ENCODE peak calls at places on chromosomes 3 and 15, in nine cellular contexts. One of them, this sample, is unnamed.

GRCh38 chr3:52834871-52835501 is at the start of gene MUSTN1:
- DNase-seq in adrenal gland: no peak
- DNase-seq in AG09309: no peak
- DNase-seq in AG04449: no peak
- DNase-seq in glutamatergic neuron: peak; percentile 57
- DNase-seq in cardiac fibroblast: no peak
- DNase-seq in GM13976: no peak
- DNase-seq in mesothelial cell of epicardium: no peak
- DNase-seq in CD8-positive, alpha-beta T cell: no peak
- DNase-seq in this sample: peak; percentile 33

GRCh38 chr15:78405336-78405924 is 32.6 kb upstream of the IREB2 start:
- DNase-seq in adrenal gland: no peak
- DNase-seq in AG09309: no peak
- DNase-seq in AG04449: no peak
- DNase-seq in glutamatergic neuron: peak; percentile 24
- DNase-seq in cardiac fibroblast: no peak
- DNase-seq in GM13976: no peak
- DNase-seq in mesothelial cell of epicardium: no peak
- DNase-seq in CD8-positive, alpha-beta T cell: no peak
- DNase-seq in this sample: no peak

GRCh38 chr3:133938770-133939495 is 43.3 kb upstream of the RAB6B start:
- DNase-seq in adrenal gland: no peak
- DNase-seq in AG09309: no peak
- DNase-seq in AG04449: no peak
- DNase-seq in glutamatergic neuron: no peak
- DNase-seq in cardiac fibroblast: peak; percentile 31
- DNase-seq in GM13976: no peak
- DNase-seq in mesothelial cell of epicardium: peak; percentile 35
- DNase-seq in CD8-positive, alpha-beta T cell: no peak
- DNase-seq in this sample: no peak

GRCh38 chr15:52080031-52080430 is 32.5 kb downstream of the BCL2L10 start:
- DNase-seq in adrenal gland: no peak
- DNase-seq in AG09309: no peak
- DNase-seq in AG04449: no peak
- DNase-seq in glutamatergic neuron: no peak
- DNase-seq in cardiac fibroblast: peak; percentile 43
- DNase-seq in GM13976: no peak
- DNase-seq in mesothelial cell of epicardium: no peak
- DNase-seq in CD8-positive, alpha-beta T cell: no peak
- DNase-seq in this sample: no peak

GRCh38 chr3:75078290-75078689 is 463.8 kb upstream of the CNTN3 start:
- DNase-seq in adrenal gland: no peak
- DNase-seq in AG09309: no peak
- DNase-seq in AG04449: no peak
- DNase-seq in glutamatergic neuron: no peak
- DNase-seq in cardiac fibroblast: no peak
- DNase-seq in GM13976: no peak
- DNase-seq in mesothelial cell of epicardium: no peak
- DNase-seq in CD8-positive, alpha-beta T cell: no peak
- DNase-seq in this sample: no peak

GRCh38 chr15:86139828-86140227 is 60.2 kb downstream of the AGBL1 start:
- DNase-seq in adrenal gland: no peak
- DNase-seq in AG09309: no peak
- DNase-seq in AG04449: no peak
- DNase-seq in glutamatergic neuron: peak; percentile 26
- DNase-seq in cardiac fibroblast: no peak
- DNase-seq in GM13976: peak; percentile 4
- DNase-seq in mesothelial cell of epicardium: no peak
- DNase-seq in CD8-positive, alpha-beta T cell: no peak
- DNase-seq in this sample: no peak

GRCh38 chr15:68204776-68205557 is at the start of gene CALML4:
- DNase-seq in adrenal gland: peak; percentile 73
- DNase-seq in AG09309: no peak
- DNase-seq in AG04449: no peak
- DNase-seq in glutamatergic neuron: no peak
- DNase-seq in cardiac fibroblast: no peak
- DNase-seq in GM13976: no peak
- DNase-seq in mesothelial cell of epicardium: no peak
- DNase-seq in CD8-positive, alpha-beta T cell: no peak
- DNase-seq in this sample: peak; percentile 30

GRCh38 chr3:195554458-195554857 is 11.3 kb upstream of the PPP1R2 start:
- DNase-seq in adrenal gland: no peak
- DNase-seq in AG09309: no peak
- DNase-seq in AG04449: no peak
- DNase-seq in glutamatergic neuron: no peak
- DNase-seq in cardiac fibroblast: no peak
- DNase-seq in GM13976: no peak
- DNase-seq in mesothelial cell of epicardium: no peak
- DNase-seq in CD8-positive, alpha-beta T cell: no peak
- DNase-seq in this sample: no peak

GRCh38 chr15:65603559-65603958 is 7.4 kb downstream of the INTS14 start:
- DNase-seq in adrenal gland: no peak
- DNase-seq in AG09309: no peak
- DNase-seq in AG04449: no peak
- DNase-seq in glutamatergic neuron: no peak
- DNase-seq in cardiac fibroblast: no peak
- DNase-seq in GM13976: no peak
- DNase-seq in mesothelial cell of epicardium: no peak
- DNase-seq in CD8-positive, alpha-beta T cell: no peak
- DNase-seq in this sample: no peak

GRCh38 chr3:81497565-81497964 is 263.9 kb downstream of the GBE1 start:
- DNase-seq in adrenal gland: no peak
- DNase-seq in AG09309: no peak
- DNase-seq in AG04449: no peak
- DNase-seq in glutamatergic neuron: no peak
- DNase-seq in cardiac fibroblast: no peak
- DNase-seq in GM13976: no peak
- DNase-seq in mesothelial cell of epicardium: no peak
- DNase-seq in CD8-positive, alpha-beta T cell: no peak
- DNase-seq in this sample: no peak

GRCh38 chr15:71186971-71187960 is 72.0 kb downstream of the THSD4 start:
- DNase-seq in adrenal gland: no peak
- DNase-seq in AG09309: no peak
- DNase-seq in AG04449: no peak
- DNase-seq in glutamatergic neuron: no peak
- DNase-seq in cardiac fibroblast: no peak
- DNase-seq in GM13976: no peak
- DNase-seq in mesothelial cell of epicardium: no peak
- DNase-seq in CD8-positive, alpha-beta T cell: no peak
- DNase-seq in this sample: no peak

GRCh38 chr3:70358978-70359580 is 46.6 kb upstream of the MDFIC2 start:
- DNase-seq in adrenal gland: peak; percentile 7
- DNase-seq in AG09309: peak; percentile 10
- DNase-seq in AG04449: peak; percentile 3
- DNase-seq in glutamatergic neuron: no peak
- DNase-seq in cardiac fibroblast: peak; percentile 64
- DNase-seq in GM13976: no peak
- DNase-seq in mesothelial cell of epicardium: no peak
- DNase-seq in CD8-positive, alpha-beta T cell: no peak
- DNase-seq in this sample: peak; percentile 20

GRCh38 chr3:73461582-73461981 is 163.2 kb downstream of the PDZRN3 start:
- DNase-seq in adrenal gland: peak; percentile 54
- DNase-seq in AG09309: no peak
- DNase-seq in AG04449: no peak
- DNase-seq in glutamatergic neuron: no peak
- DNase-seq in cardiac fibroblast: peak; percentile 81
- DNase-seq in GM13976: no peak
- DNase-seq in mesothelial cell of epicardium: no peak
- DNase-seq in CD8-positive, alpha-beta T cell: no peak
- DNase-seq in this sample: peak; percentile 46

GRCh38 chr15:78112551-78112950 is 18.7 kb downstream of the CIB2 start:
- DNase-seq in adrenal gland: no peak
- DNase-seq in AG09309: no peak
- DNase-seq in AG04449: no peak
- DNase-seq in glutamatergic neuron: no peak
- DNase-seq in cardiac fibroblast: no peak
- DNase-seq in GM13976: no peak
- DNase-seq in mesothelial cell of epicardium: no peak
- DNase-seq in CD8-positive, alpha-beta T cell: no peak
- DNase-seq in this sample: no peak

GRCh38 chr15:22904736-22905135 is 66.3 kb downstream of the NIPA2 start:
- DNase-seq in adrenal gland: peak; percentile 56
- DNase-seq in AG09309: no peak
- DNase-seq in AG04449: no peak
- DNase-seq in glutamatergic neuron: no peak
- DNase-seq in cardiac fibroblast: no peak
- DNase-seq in GM13976: no peak
- DNase-seq in mesothelial cell of epicardium: no peak
- DNase-seq in CD8-positive, alpha-beta T cell: no peak
- DNase-seq in this sample: no peak

GRCh38 chr3:142853270-142854163 is 35.4 kb downstream of the PCOLCE2 start:
- DNase-seq in adrenal gland: peak; percentile 22
- DNase-seq in AG09309: no peak
- DNase-seq in AG04449: no peak
- DNase-seq in glutamatergic neuron: no peak
- DNase-seq in cardiac fibroblast: peak; percentile 81
- DNase-seq in GM13976: no peak
- DNase-seq in mesothelial cell of epicardium: no peak
- DNase-seq in CD8-positive, alpha-beta T cell: no peak
- DNase-seq in this sample: no peak

GRCh38 chr3:103319912-103320311 is 885.1 kb downstream of the ZPLD1 start:
- DNase-seq in adrenal gland: no peak
- DNase-seq in AG09309: no peak
- DNase-seq in AG04449: no peak
- DNase-seq in glutamatergic neuron: no peak
- DNase-seq in cardiac fibroblast: no peak
- DNase-seq in GM13976: no peak
- DNase-seq in mesothelial cell of epicardium: no peak
- DNase-seq in CD8-positive, alpha-beta T cell: no peak
- DNase-seq in this sample: no peak

GRCh38 chr3:125960066-125960424 is 8.9 kb upstream of the ROPN1B start:
- DNase-seq in adrenal gland: no peak
- DNase-seq in AG09309: no peak
- DNase-seq in AG04449: no peak
- DNase-seq in glutamatergic neuron: no peak
- DNase-seq in cardiac fibroblast: no peak
- DNase-seq in GM13976: no peak
- DNase-seq in mesothelial cell of epicardium: no peak
- DNase-seq in CD8-positive, alpha-beta T cell: no peak
- DNase-seq in this sample: no peak

GRCh38 chr3:5210926-5211325 is 23.4 kb downstream of the EDEM1 start:
- DNase-seq in adrenal gland: no peak
- DNase-seq in AG09309: no peak
- DNase-seq in AG04449: no peak
- DNase-seq in glutamatergic neuron: no peak
- DNase-seq in cardiac fibroblast: no peak
- DNase-seq in GM13976: no peak
- DNase-seq in mesothelial cell of epicardium: no peak
- DNase-seq in CD8-positive, alpha-beta T cell: no peak
- DNase-seq in this sample: no peak

GRCh38 chr3:40584625-40585189 is 59.9 kb downstream of the ZNF621 start:
- DNase-seq in adrenal gland: peak; percentile 86
- DNase-seq in AG09309: peak; percentile 38
- DNase-seq in AG04449: peak; percentile 23
- DNase-seq in glutamatergic neuron: peak; percentile 96
- DNase-seq in cardiac fibroblast: peak; percentile 84
- DNase-seq in GM13976: peak; percentile 73
- DNase-seq in mesothelial cell of epicardium: peak; percentile 94
- DNase-seq in CD8-positive, alpha-beta T cell: peak; percentile 54
- DNase-seq in this sample: peak; percentile 79

GRCh38 chr3:108251256-108251655 is 29.0 kb upstream of the IFT57 start:
- DNase-seq in adrenal gland: no peak
- DNase-seq in AG09309: no peak
- DNase-seq in AG04449: no peak
- DNase-seq in glutamatergic neuron: no peak
- DNase-seq in cardiac fibroblast: no peak
- DNase-seq in GM13976: no peak
- DNase-seq in mesothelial cell of epicardium: no peak
- DNase-seq in CD8-positive, alpha-beta T cell: no peak
- DNase-seq in this sample: no peak

GRCh38 chr3:72347819-72348319 is 500.4 kb downstream of the SHQ1 start:
- DNase-seq in adrenal gland: peak; percentile 46
- DNase-seq in AG09309: peak; percentile 88
- DNase-seq in AG04449: no peak
- DNase-seq in glutamatergic neuron: no peak
- DNase-seq in cardiac fibroblast: peak; percentile 72
- DNase-seq in GM13976: no peak
- DNase-seq in mesothelial cell of epicardium: no peak
- DNase-seq in CD8-positive, alpha-beta T cell: peak; percentile 36
- DNase-seq in this sample: peak; percentile 42
- TF ChIP-seq CTCF in adrenal gland: no peak
- TF ChIP-seq CTCF in AG09309: peak; percentile 17
- TF ChIP-seq CTCF in AG04449: no peak
- TF ChIP-seq CTCF in glutamatergic neuron: no peak
- TF ChIP-seq CTCF in cardiac fibroblast: no peak
- TF ChIP-seq CTCF in GM13976: no peak
- TF ChIP-seq CTCF in mesothelial cell of epicardium: no peak
- TF ChIP-seq CTCF in CD8-positive, alpha-beta T cell: no peak
- TF ChIP-seq CTCF in this sample: no peak

GRCh38 chr3:120567370-120568197 is 28.6 kb upstream of the NDUFB4 start:
- DNase-seq in adrenal gland: peak; percentile 76
- DNase-seq in AG09309: no peak
- DNase-seq in AG04449: no peak
- DNase-seq in glutamatergic neuron: no peak
- DNase-seq in cardiac fibroblast: peak; percentile 59
- DNase-seq in GM13976: no peak
- DNase-seq in mesothelial cell of epicardium: no peak
- DNase-seq in CD8-positive, alpha-beta T cell: no peak
- DNase-seq in this sample: peak; percentile 47
- TF ChIP-seq CTCF in adrenal gland: peak; percentile 40
- TF ChIP-seq CTCF in AG09309: peak; percentile 49
- TF ChIP-seq CTCF in AG04449: peak; percentile 42
- TF ChIP-seq CTCF in glutamatergic neuron: peak; percentile 23
- TF ChIP-seq CTCF in cardiac fibroblast: peak; percentile 44
- TF ChIP-seq CTCF in GM13976: peak; percentile 34
- TF ChIP-seq CTCF in mesothelial cell of epicardium: peak; percentile 23
- TF ChIP-seq CTCF in CD8-positive, alpha-beta T cell: peak; percentile 25
- TF ChIP-seq CTCF in this sample: peak; percentile 50

DNA sequence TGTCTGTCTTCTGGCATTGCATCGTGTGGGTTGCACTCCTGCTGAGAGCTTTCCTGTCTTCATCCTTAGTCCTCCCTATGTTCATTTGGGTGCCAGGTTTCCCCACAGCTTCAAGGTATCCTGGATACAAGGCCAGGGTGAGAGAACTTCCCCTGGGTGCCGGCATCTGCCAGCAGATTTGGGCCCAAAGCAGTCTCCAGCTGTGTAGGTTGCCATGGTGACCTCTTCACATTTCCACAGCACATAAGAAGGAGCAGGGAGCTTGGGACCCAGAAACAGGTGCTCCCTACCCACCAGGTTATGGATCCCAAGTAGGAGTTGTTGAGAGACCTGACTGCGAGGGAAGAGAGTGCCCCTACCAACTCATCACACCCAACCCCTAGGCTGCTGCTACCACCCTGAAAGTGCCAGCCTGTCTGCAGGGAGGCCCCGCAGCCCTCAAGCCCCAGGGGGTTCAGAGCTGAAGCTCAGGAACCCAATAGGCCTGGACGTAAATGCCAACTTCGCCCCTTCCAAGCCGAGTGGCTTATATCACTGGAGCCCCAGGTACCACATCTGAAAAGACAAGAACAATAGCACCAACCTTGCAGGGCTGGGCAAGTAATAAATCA is 19.9 kb downstream of the TTC21A start:
- DNase-seq in adrenal gland: no peak
- DNase-seq in AG09309: no peak
- DNase-seq in AG04449: no peak
- DNase-seq in glutamatergic neuron: no peak
- DNase-seq in cardiac fibroblast: no peak
- DNase-seq in GM13976: no peak
- DNase-seq in mesothelial cell of epicardium: no peak
- DNase-seq in CD8-positive, alpha-beta T cell: no peak
- DNase-seq in this sample: no peak
- TF ChIP-seq CTCF in adrenal gland: no peak
- TF ChIP-seq CTCF in AG09309: no peak
- TF ChIP-seq CTCF in AG04449: no peak
- TF ChIP-seq CTCF in glutamatergic neuron: no peak
- TF ChIP-seq CTCF in cardiac fibroblast: no peak
- TF ChIP-seq CTCF in GM13976: no peak
- TF ChIP-seq CTCF in mesothelial cell of epicardium: no peak
- TF ChIP-seq CTCF in CD8-positive, alpha-beta T cell: no peak
- TF ChIP-seq CTCF in this sample: no peak

GRCh38 chr3:26963356-26963742 is 340.8 kb downstream of the LRRC3B start:
- DNase-seq in adrenal gland: no peak
- DNase-seq in AG09309: no peak
- DNase-seq in AG04449: no peak
- DNase-seq in glutamatergic neuron: no peak
- DNase-seq in cardiac fibroblast: peak; percentile 5
- DNase-seq in GM13976: no peak
- DNase-seq in mesothelial cell of epicardium: no peak
- DNase-seq in CD8-positive, alpha-beta T cell: no peak
- DNase-seq in this sample: no peak
- TF ChIP-seq CTCF in adrenal gland: no peak
- TF ChIP-seq CTCF in AG09309: no peak
- TF ChIP-seq CTCF in AG04449: no peak
- TF ChIP-seq CTCF in glutamatergic neuron: peak; percentile 35
- TF ChIP-seq CTCF in cardiac fibroblast: peak; percentile 5
- TF ChIP-seq CTCF in GM13976: no peak
- TF ChIP-seq CTCF in mesothelial cell of epicardium: no peak
- TF ChIP-seq CTCF in CD8-positive, alpha-beta T cell: no peak
- TF ChIP-seq CTCF in this sample: no peak